ENCODE peak calls at places on chromosomes 12 and 14, in eight cellular contexts. U is HFFc6, W is RWPE1, X is endothelial cell, L is AG09309, A is heart left ventricle, N is GM10248, T is retinal pigment epithelial cell. Q is an unnamed sample.

GRCh38 chr14:59698793-59699192 is 122.2 kb upstream of the CCDC175 start:
- DNase-seq in U (no peak), W (peak), X (no peak), L (no peak), A (no peak), N (no peak), T (peak), Q (no peak)

GRCh38 chr14:52299692-52300278 is 14.3 kb upstream of the PTGER2 start:
- DNase-seq in U (peak), W (peak), X (no peak), L (peak), A (no peak), N (peak), T (no peak), Q (no peak)

GRCh38 chr12:23952071-23952470 is 2.6 kb upstream of the SOX5 start:
- DNase-seq in U (no peak), W (no peak), X (no peak), L (no peak), A (no peak), N (no peak), T (no peak), Q (no peak)

GRCh38 chr12:14716848-14717444 is 20.5 kb upstream of the GUCY2C start:
- DNase-seq in U (peak), W (peak), X (peak), L (peak), A (no peak), N (peak), T (no peak), Q (peak)

GRCh38 chr14:95935228-95935822 is 58.7 kb downstream of the TUNAR start:
- DNase-seq in U (peak), W (peak), X (peak), L (no peak), A (peak), N (no peak), T (no peak), Q (peak)

GRCh38 chr12:22459872-22460490 is 84.4 kb downstream of the C2CD5 start:
- DNase-seq in U (peak), W (peak), X (no peak), L (peak), A (no peak), N (peak), T (no peak), Q (peak)

GRCh38 chr12:64004639-64005038 is 160.1 kb downstream of the SRGAP1 start:
- DNase-seq in U (peak), W (no peak), X (no peak), L (no peak), A (no peak), N (no peak), T (no peak), Q (no peak)

GRCh38 chr12:26062006-26062405 is 62.8 kb downstream of the BHLHE41 start:
- DNase-seq in U (no peak), W (no peak), X (no peak), L (no peak), A (no peak), N (no peak), T (no peak), Q (no peak)

GRCh38 chr12:100020370-100020769 is 35.6 kb upstream of the ANKS1B start:
- DNase-seq in U (peak), W (no peak), X (no peak), L (no peak), A (no peak), N (no peak), T (no peak), Q (no peak)

GRCh38 chr12:39946361-39946948 is 159.4 kb downstream of the SLC2A13 start:
- DNase-seq in U (no peak), W (no peak), X (no peak), L (no peak), A (no peak), N (no peak), T (no peak), Q (no peak)

GRCh38 chr12:108129017-108129812 is at the start of gene WSCD2:
- DNase-seq in U (no peak), W (peak), X (peak), L (no peak), A (peak), N (no peak), T (no peak), Q (peak)

GRCh38 chr12:5808956-5809355 is 136.1 kb downstream of the ANO2 start:
- DNase-seq in U (peak), W (peak), X (no peak), L (peak), A (no peak), N (no peak), T (peak), Q (no peak)

GRCh38 chr14:100304825-100305445 is 1.3 kb downstream of the SLC25A29 start:
- DNase-seq in U (no peak), W (peak), X (no peak), L (no peak), A (peak), N (no peak), T (peak), Q (peak)

GRCh38 chr14:22657861-22658260 is 13.7 kb upstream of the OR6J1 start:
- DNase-seq in U (peak), W (peak), X (no peak), L (no peak), A (no peak), N (peak), T (no peak), Q (no peak)

GRCh38 chr12:48758737-48759136 is 30.2 kb downstream of the ADCY6 start:
- DNase-seq in U (no peak), W (no peak), X (no peak), L (no peak), A (no peak), N (no peak), T (no peak), Q (no peak)

GRCh38 chr12:131444220-131445164 is 266.4 kb upstream of the SFSWAP start:
- DNase-seq in U (no peak), W (no peak), X (no peak), L (no peak), A (no peak), N (no peak), T (no peak), Q (no peak)

GRCh38 chr14:39113685-39114072 is 444 bp upstream of the GEMIN2 start:
- DNase-seq in U (no peak), W (no peak), X (no peak), L (no peak), A (no peak), N (no peak), T (no peak), Q (no peak)
- TF ChIP-seq CTCF in U (no peak), W (no peak), X (no peak), L (no peak), A (no peak), N (no peak), T (no peak), Q (no peak)

DNA sequence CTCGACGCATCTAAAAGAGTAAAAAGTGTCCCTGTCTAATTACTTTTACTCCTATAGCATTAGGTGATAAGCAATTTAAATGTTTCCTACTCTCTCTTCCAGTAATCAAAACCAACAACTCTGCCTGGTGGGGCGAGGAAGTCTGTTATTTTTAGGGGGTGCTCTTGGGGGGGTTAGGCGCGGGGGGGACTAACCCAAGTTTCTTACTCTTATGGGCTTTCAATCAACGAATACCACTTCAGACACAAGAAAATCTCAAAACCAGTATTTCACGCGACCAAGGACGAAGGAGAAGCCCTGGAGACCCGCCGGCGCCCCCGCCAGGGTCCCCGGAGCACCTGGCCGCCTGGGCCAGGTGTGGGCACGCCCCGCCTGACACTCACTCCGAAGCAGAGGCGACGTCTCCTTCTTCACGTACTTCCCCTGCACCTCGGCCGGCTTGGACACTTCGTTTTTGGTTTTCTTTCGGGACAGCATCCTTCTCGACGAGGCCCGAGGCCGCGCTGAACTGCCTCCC is 557 bp downstream of the SAV1 start:
- DNase-seq in U (no peak), W (no peak), X (no peak), L (no peak), A (no peak), N (peak), T (no peak), Q (peak)
- TF ChIP-seq CTCF in U (no peak), W (no peak), X (no peak), L (no peak), A (no peak), N (no peak), T (no peak), Q (no peak)

GRCh38 chr12:106135781-106136180 is 3.0 kb downstream of the NUAK1 start:
- DNase-seq in U (peak), W (no peak), X (no peak), L (no peak), A (no peak), N (no peak), T (no peak), Q (no peak)
- TF ChIP-seq CTCF in U (no peak), W (no peak), X (no peak), L (no peak), A (no peak), N (no peak), T (no peak), Q (no peak)

GRCh38 chr12:52542157-52542556 is 10.8 kb downstream of the KRT71 start:
- DNase-seq in U (no peak), W (no peak), X (no peak), L (no peak), A (no peak), N (no peak), T (no peak), Q (no peak)
- TF ChIP-seq CTCF in U (no peak), W (no peak), X (no peak), L (no peak), A (no peak), N (no peak), T (no peak), Q (no peak)

DNA sequence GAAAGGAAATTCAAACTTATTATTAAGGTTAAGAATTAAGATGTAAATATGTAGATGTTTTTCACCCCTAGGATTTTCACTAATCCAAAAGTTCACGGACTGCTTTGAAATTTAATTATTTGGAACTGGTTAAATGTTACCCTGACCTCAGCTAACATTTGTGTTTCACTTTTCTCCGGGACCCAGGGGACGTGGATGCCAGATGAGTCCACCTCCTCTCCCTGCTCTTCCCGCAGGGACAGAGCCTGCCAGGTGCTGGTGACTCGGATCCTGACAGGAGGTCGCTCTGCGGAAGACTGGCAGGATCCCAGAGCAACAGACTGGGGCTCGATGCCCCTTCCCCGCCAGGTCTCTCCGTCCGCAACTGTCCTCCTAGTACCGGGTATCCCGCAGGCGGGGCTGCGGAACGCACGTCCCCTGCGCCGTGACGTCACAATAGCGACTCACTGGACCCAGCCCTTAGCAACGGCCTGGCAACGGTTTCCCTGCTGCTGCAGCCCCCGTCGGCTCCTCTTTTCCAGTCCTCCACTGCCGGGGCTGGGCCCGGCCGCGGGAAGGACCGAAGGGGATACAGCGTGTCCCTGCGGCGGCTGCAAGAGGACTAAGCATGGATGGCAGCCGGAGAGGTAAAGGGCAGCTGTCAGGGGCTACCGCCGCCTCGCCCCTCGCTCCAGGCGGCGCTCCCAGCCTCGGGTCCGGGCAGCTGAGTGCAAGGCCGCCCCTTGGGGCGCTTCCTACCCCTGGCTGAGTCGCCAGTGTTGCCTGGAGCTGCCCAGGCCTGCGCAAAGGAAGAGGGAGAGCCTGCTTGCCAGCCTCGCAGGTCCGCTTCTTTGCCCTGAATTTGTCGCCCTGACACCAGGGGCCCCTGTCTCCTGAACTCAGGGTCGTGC is at the start of gene SPATA7:
- DNase-seq in U (peak), W (peak), X (peak), L (peak), A (peak), N (peak), T (peak), Q (peak)
- TF ChIP-seq CTCF in U (no peak), W (no peak), X (no peak), L (no peak), A (no peak), N (no peak), T (no peak), Q (no peak)

GRCh38 chr12:110995615-110996014 is 75.2 kb upstream of the MYL2 start:
- DNase-seq in U (no peak), W (no peak), X (no peak), L (no peak), A (no peak), N (no peak), T (no peak), Q (no peak)

GRCh38 chr12:110996415-110996814 is 76.0 kb upstream of the MYL2 start:
- DNase-seq in U (no peak), W (no peak), X (no peak), L (no peak), A (no peak), N (no peak), T (no peak), Q (no peak)

GRCh38 chr12:110995016-110995415 is 74.6 kb upstream of the MYL2 start:
- DNase-seq in U (no peak), W (no peak), X (no peak), L (no peak), A (peak), N (no peak), T (no peak), Q (no peak)

GRCh38 chr12:110998165-110998564 is 77.8 kb upstream of the MYL2 start:
- DNase-seq in U (no peak), W (no peak), X (no peak), L (no peak), A (no peak), N (no peak), T (no peak), Q (no peak)

DNA sequence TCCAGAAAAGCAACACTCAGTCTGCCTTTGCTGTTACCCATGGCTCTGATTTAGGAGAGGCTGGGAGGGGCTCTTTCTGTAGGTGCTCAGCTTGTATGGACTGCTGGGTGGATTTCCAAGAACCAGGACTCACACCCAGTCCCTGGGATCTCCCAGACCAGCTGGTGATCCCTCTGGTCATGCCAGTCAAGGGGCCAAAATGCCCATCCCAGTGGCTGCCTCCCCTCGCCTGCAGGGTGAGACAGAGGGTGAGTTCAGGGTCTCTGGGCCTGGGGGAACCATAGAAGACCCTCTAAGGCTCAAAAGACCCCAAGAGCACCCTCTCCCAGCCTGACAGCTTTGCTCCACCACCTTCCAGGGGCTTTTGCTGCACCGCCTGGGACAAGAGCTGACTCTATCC is 78.6 kb upstream of the MYL2 start:
- DNase-seq in U (no peak), W (no peak), X (no peak), L (no peak), A (no peak), N (no peak), T (no peak), Q (no peak)
- TF ChIP-seq CTCF in U (no peak), W (no peak), X (no peak), L (no peak), A (no peak), N (no peak), T (no peak), Q (no peak)

Q was measured in Calu3.